ENCODE peak calls at places on chromosomes 6 and 20, in seven cellular contexts. E is psoas muscle; H is CD4-positive, alpha-beta memory T cell; S is right atrium auricular region; C is CD8-positive, alpha-beta memory T cell; D is lower lobe of right lung; T is heart left ventricle. B is an unnamed sample.
A peak's percentile ranks its signal among the peaks of the same experiment; 100 is the strongest.

GRCh38 chr20:62907377-62908317 is 18.7 kb downstream of the DIDO1 start:
- DNase-seq in E (no peak), H (no peak), S (no peak), C (no peak), D (peak; percentile 41), T (no peak), B (no peak)

GRCh38 chr6:168527451-168528210 is 86.6 kb downstream of the SMOC2 start:
- DNase-seq in E (no peak), H (no peak), S (no peak), C (no peak), D (no peak), T (no peak), B (no peak)

GRCh38 chr6:149863596-149863845 is 638 bp downstream of the LRP11 start:
- DNase-seq in E (no peak), H (no peak), S (no peak), C (no peak), D (no peak), T (no peak), B (no peak)

GRCh38 chr20:51319522-51319921 is 223.0 kb downstream of the NFATC2 start:
- DNase-seq in E (no peak), H (no peak), S (no peak), C (no peak), D (no peak), T (no peak), B (no peak)

GRCh38 chr6:143264996-143265734 is 185.3 kb downstream of the ADAT2 start:
- DNase-seq in E (no peak), H (no peak), S (no peak), C (no peak), D (no peak), T (no peak), B (no peak)

GRCh38 chr20:23100021-23100753 is 14.1 kb upstream of the CD93 start:
- DNase-seq in E (no peak), H (no peak), S (no peak), C (no peak), D (no peak), T (no peak), B (no peak)

GRCh38 chr6:127069659-127070279 is 48.7 kb upstream of the RSPO3 start:
- DNase-seq in E (no peak), H (no peak), S (no peak), C (no peak), D (no peak), T (no peak), B (no peak)

GRCh38 chr20:50527068-50527605 is 17.0 kb downstream of the PTPN1 start:
- DNase-seq in E (no peak), H (no peak), S (no peak), C (no peak), D (no peak), T (no peak), B (no peak)

GRCh38 chr20:24328901-24329300 is 140.5 kb upstream of the SYNDIG1 start:
- DNase-seq in E (no peak), H (no peak), S (no peak), C (no peak), D (no peak), T (no peak), B (no peak)

GRCh38 chr6:20688710-20689500 is 154.6 kb downstream of the CDKAL1 start:
- DNase-seq in E (no peak), H (no peak), S (no peak), C (peak; percentile 11), D (no peak), T (no peak), B (no peak)

GRCh38 chr6:34538581-34538980 is 17.5 kb downstream of the SPDEF start:
- DNase-seq in E (no peak), H (no peak), S (no peak), C (no peak), D (no peak), T (no peak), B (no peak)

GRCh38 chr6:33195304-33196022 is 3.2 kb upstream of the COL11A2 start:
- DNase-seq in E (peak; percentile 42), H (no peak), S (no peak), C (no peak), D (no peak), T (peak; percentile 49), B (peak; percentile 29)

GRCh38 chr6:131761061-131761761 is 46.6 kb upstream of the ENPP1 start:
- DNase-seq in E (no peak), H (no peak), S (no peak), C (no peak), D (no peak), T (no peak), B (no peak)

GRCh38 chr6:10316327-10316726 is 98.5 kb downstream of the TFAP2A start:
- DNase-seq in E (no peak), H (no peak), S (no peak), C (no peak), D (no peak), T (no peak), B (no peak)

GRCh38 chr6:36727491-36728021 is 29.9 kb downstream of the RAB44 start:
- DNase-seq in E (peak; percentile 16), H (no peak), S (no peak), C (no peak), D (peak; percentile 50), T (no peak), B (no peak)

GRCh38 chr20:3786126-3786484 is 435 bp downstream of the CENPB start:
- DNase-seq in E (peak; percentile 81), H (peak; percentile 37), S (no peak), C (no peak), D (peak; percentile 77), T (peak; percentile 64), B (no peak)

GRCh38 chr6:63802606-63803206 is 167.1 kb downstream of the PHF3 start:
- DNase-seq in E (no peak), H (no peak), S (no peak), C (no peak), D (no peak), T (no peak), B (no peak)

DNA sequence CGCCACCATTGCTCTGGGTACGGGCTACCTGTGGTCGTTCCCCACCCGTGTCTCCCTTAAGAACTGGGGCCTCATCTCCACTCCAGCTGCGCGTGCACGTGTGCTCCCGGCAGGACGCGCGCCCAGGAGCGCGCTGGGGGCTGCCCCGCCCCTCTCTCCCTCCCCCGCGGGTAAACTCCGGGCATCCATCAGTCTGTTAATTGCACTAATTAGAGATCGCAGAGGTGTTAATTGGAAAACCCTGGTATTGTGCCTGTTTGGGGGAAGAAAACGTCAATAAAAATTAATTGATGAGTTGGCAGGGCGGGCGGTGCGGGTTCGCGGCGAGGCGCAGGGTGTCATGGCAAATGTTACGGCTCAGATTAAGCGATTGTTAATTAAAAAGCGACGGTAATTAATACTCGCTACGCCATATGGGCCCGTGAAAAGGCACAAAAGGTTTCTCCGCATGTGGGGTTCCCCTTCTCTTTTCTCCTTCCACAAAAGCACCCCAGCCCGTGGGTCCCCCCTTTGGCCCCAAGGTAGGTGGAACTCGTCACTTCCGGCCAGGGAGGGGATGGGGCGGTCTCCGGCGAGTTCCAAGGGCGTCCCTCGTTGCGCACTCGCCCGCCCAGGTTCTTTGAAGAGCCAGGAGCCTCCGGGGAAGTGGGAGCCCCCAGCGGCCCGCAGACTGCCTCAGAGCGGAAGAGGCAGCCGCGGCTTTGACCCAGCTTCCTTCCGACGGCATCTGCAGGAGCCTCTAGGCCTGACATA is 14.4 kb downstream of the FOXP4 start:
- DNase-seq in E (peak; percentile 81), H (peak; percentile 93), S (no peak), C (peak; percentile 94), D (peak; percentile 67), T (peak; percentile 84), B (peak; percentile 71)
- H3K4me1 ChIP-seq in E (peaks cover 24% of the 10 kb centered on the region), H (peaks cover 25% of the 10 kb centered on the region), S (no peaks in the 10 kb centered on the region), C (peaks cover 21% of the 10 kb centered on the region), D (peaks cover 30% of the 10 kb centered on the region), T (peaks cover 21% of the 10 kb centered on the region), B (peaks cover 58% of the 10 kb centered on the region)

DNA sequence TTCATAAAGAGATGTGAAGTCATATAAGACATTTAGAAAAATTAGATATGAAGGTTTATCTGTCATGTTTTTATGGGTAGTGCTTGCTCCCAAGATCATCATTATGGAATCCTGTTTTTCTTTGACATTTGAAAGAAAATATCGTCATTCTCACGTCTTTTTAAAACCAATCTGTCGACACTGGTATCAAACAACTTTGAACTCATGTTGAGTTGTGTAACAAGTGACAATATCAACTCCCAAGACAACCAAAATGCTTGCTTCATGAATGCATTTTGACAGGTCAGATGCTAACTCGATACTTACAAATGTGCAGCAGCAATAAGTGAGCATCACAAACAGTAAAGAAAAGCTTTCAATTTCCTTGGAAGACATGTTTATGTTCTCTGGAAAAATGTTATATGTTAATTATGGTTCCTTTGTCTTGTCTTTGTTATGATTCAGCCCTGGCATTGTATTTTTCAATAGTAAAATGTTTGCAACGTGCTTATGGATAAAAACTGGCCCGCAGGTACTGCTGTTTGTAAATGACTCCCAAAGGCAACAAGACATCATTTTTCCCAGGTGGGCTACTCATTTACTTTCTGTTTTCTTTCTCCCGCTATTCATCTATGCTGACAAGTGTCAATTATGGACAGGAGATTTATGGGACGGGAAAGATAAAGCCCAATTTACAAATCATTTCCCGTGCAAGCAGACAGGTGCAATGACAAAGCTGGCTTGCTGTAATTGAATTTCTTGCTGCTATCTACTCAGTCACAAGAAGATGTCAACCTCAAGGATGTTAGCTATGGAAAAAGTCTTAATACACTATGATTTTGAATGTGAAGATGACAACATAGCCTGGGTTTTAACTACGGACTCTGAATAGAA is 125.7 kb downstream of the EPHA7 start:
- DNase-seq in E (no peak), H (no peak), S (no peak), C (no peak), D (no peak), T (no peak), B (no peak)
- H3K27ac ChIP-seq in E (no peak overlapping the region), H (no peak overlapping the region), S (no peak overlapping the region), C (no peak overlapping the region), D (no peak overlapping the region), T (no peak overlapping the region), B (no peak overlapping the region)

DNA sequence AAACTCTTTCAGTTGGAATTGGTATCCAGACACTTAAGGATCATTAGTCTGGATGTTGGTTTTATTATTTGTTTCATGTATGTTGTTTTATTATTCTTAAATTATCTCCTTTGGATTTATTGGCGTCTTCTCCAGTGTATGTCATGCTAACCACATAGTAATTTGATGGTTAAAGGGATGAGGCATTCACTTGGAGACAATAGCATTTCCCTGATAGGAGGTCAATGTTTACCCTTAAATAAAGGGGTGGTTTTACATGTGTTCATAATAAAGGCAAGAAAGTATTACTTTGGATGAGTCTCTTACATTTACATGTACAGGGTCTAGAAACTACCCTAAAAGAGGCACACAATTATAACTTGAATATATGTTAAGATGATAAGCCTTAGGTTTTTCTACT is 51.2 kb upstream of the RNF144B start:
- DNase-seq in E (no peak), H (no peak), S (no peak), C (no peak), D (no peak), T (no peak), B (no peak)
- H3K4me1 ChIP-seq in E (peaks cover 12% of the 10 kb centered on the region), H (no peaks in the 10 kb centered on the region), S (no peaks in the 10 kb centered on the region), C (no peaks in the 10 kb centered on the region), D (no peaks in the 10 kb centered on the region), T (no peaks in the 10 kb centered on the region), B (no peaks in the 10 kb centered on the region)

GRCh38 chr6:53044572-53044971 is 20.6 kb upstream of the FBXO9 start:
- DNase-seq in E (no peak), H (no peak), S (no peak), C (no peak), D (no peak), T (no peak), B (no peak)
- H3K27ac ChIP-seq in E (no peak overlapping the region), H (no peak overlapping the region), S (no peak overlapping the region), C (no peak overlapping the region), D (no peak overlapping the region), T (peak overlapping the region; percentile 75), B (no peak overlapping the region)

DNA sequence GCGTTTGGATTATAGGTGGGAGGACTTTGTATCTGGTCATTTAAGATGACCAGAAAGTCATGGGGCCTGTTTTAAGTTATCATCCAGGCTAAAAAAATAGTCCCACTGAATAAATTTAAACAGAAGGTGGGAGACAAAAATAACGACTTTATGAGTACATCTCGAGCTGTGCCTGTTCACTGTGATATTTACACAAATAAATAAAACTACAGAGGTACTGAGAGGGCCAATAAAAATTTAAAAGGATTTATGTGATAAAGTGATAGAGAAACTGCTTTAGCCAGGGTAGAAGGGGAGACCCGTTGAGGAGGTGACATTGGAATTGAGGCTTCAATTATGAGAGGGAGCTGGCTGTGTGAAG is 53.4 kb upstream of the PMEPA1 start:
- DNase-seq in E (no peak), H (no peak), S (no peak), C (no peak), D (no peak), T (no peak), B (no peak)
- H3K4me1 ChIP-seq in E (no peaks in the 10 kb centered on the region), H (no peaks in the 10 kb centered on the region), S (no peaks in the 10 kb centered on the region), C (no peaks in the 10 kb centered on the region), D (no peaks in the 10 kb centered on the region), T (no peaks in the 10 kb centered on the region), B (no peaks in the 10 kb centered on the region)

B was measured in pancreas.